ENCODE peak calls at places on chromosome 4, in six cellular contexts. One of them, this sample, is unnamed.

GRCh38 chr4:106627071-106627470 is 258.5 kb upstream of the GIMD1 start:
- DNase-seq in colonic mucosa: no peak
- DNase-seq in astrocyte: no peak
- DNase-seq in neuronal stem cell: no peak
- DNase-seq in mesenchymal stem cell: no peak
- DNase-seq in fibroblast of lung: no peak
- DNase-seq in this sample: peak; percentile 65

GRCh38 chr4:58301384-58301783 is 1191.2 kb upstream of the IGFBP7 start:
- DNase-seq in fibroblast of lung: no peak
- DNase-seq in astrocyte: no peak
- DNase-seq in neuronal stem cell: peak; percentile 33
- DNase-seq in mesenchymal stem cell: peak; percentile 95
- DNase-seq in colonic mucosa: no peak
- DNase-seq in this sample: peak; percentile 1

GRCh38 chr4:147736458-147736857 is 4.6 kb downstream of the ARHGAP10 start:
- DNase-seq in mesenchymal stem cell: peak; percentile 84
- DNase-seq in astrocyte: peak; percentile 88
- DNase-seq in neuronal stem cell: no peak
- DNase-seq in colonic mucosa: no peak
- DNase-seq in fibroblast of lung: peak; percentile 92
- DNase-seq in this sample: peak; percentile 79

GRCh38 chr4:14919785-14920184 is 82.5 kb upstream of the CPEB2 start:
- DNase-seq in mesenchymal stem cell: no peak
- DNase-seq in colonic mucosa: no peak
- DNase-seq in fibroblast of lung: no peak
- DNase-seq in neuronal stem cell: no peak
- DNase-seq in astrocyte: no peak
- DNase-seq in this sample: no peak

GRCh38 chr4:74543983-74544382 is 99.0 kb downstream of the AREG start:
- DNase-seq in astrocyte: peak; percentile 78
- DNase-seq in fibroblast of lung: peak; percentile 83
- DNase-seq in mesenchymal stem cell: peak; percentile 57
- DNase-seq in neuronal stem cell: no peak
- DNase-seq in colonic mucosa: no peak
- DNase-seq in this sample: peak; percentile 77

GRCh38 chr4:128601992-128602695 is 207.4 kb upstream of the JADE1 start:
- DNase-seq in colonic mucosa: no peak
- DNase-seq in fibroblast of lung: peak; percentile 67
- DNase-seq in astrocyte: peak; percentile 53
- DNase-seq in mesenchymal stem cell: peak; percentile 74
- DNase-seq in neuronal stem cell: no peak
- DNase-seq in this sample: peak; percentile 35

GRCh38 chr4:81510643-81511189 is 39.0 kb upstream of the RASGEF1B start:
- DNase-seq in fibroblast of lung: no peak
- DNase-seq in astrocyte: no peak
- DNase-seq in mesenchymal stem cell: no peak
- DNase-seq in colonic mucosa: no peak
- DNase-seq in neuronal stem cell: no peak
- DNase-seq in this sample: no peak

GRCh38 chr4:112327950-112328349 is 30.8 kb downstream of the ALPK1 start:
- DNase-seq in colonic mucosa: no peak
- DNase-seq in mesenchymal stem cell: peak; percentile 65
- DNase-seq in fibroblast of lung: peak; percentile 35
- DNase-seq in astrocyte: peak; percentile 21
- DNase-seq in neuronal stem cell: peak; percentile 58
- DNase-seq in this sample: peak; percentile 81

GRCh38 chr4:16032871-16033505 is 50.8 kb downstream of the PROM1 start:
- DNase-seq in neuronal stem cell: peak; percentile 46
- DNase-seq in astrocyte: peak; percentile 63
- DNase-seq in colonic mucosa: no peak
- DNase-seq in mesenchymal stem cell: peak; percentile 54
- DNase-seq in fibroblast of lung: peak; percentile 75
- DNase-seq in this sample: no peak

GRCh38 chr4:144574004-144574403 is 72.0 kb upstream of the HHIP start:
- DNase-seq in mesenchymal stem cell: no peak
- DNase-seq in neuronal stem cell: no peak
- DNase-seq in astrocyte: no peak
- DNase-seq in fibroblast of lung: no peak
- DNase-seq in colonic mucosa: no peak
- DNase-seq in this sample: no peak

GRCh38 chr4:39533541-39533940 is 6.3 kb upstream of the UGDH start:
- DNase-seq in mesenchymal stem cell: no peak
- DNase-seq in neuronal stem cell: no peak
- DNase-seq in fibroblast of lung: no peak
- DNase-seq in colonic mucosa: no peak
- DNase-seq in astrocyte: no peak
- DNase-seq in this sample: no peak

GRCh38 chr4:576245-576821 is at the start of gene TMEM271:
- DNase-seq in neuronal stem cell: no peak
- DNase-seq in fibroblast of lung: no peak
- DNase-seq in colonic mucosa: no peak
- DNase-seq in mesenchymal stem cell: no peak
- DNase-seq in astrocyte: no peak
- DNase-seq in this sample: no peak

GRCh38 chr4:150818661-150819060 is 196.4 kb downstream of the LRBA start:
- DNase-seq in astrocyte: peak; percentile 54
- DNase-seq in mesenchymal stem cell: peak; percentile 67
- DNase-seq in colonic mucosa: no peak
- DNase-seq in fibroblast of lung: peak; percentile 53
- DNase-seq in neuronal stem cell: no peak
- DNase-seq in this sample: peak; percentile 78

GRCh38 chr4:168877779-168878491 is 132.1 kb downstream of the CBR4 start:
- DNase-seq in mesenchymal stem cell: no peak
- DNase-seq in astrocyte: no peak
- DNase-seq in neuronal stem cell: peak; percentile 29
- DNase-seq in colonic mucosa: peak; percentile 27
- DNase-seq in fibroblast of lung: no peak
- DNase-seq in this sample: peak; percentile 44

GRCh38 chr4:174592985-174593335 is 70.7 kb upstream of the HPGD start:
- DNase-seq in colonic mucosa: no peak
- DNase-seq in mesenchymal stem cell: peak; percentile 84
- DNase-seq in astrocyte: peak; percentile 44
- DNase-seq in neuronal stem cell: no peak
- DNase-seq in fibroblast of lung: peak; percentile 57
- DNase-seq in this sample: peak; percentile 56

GRCh38 chr4:73945674-73946449 is 36.0 kb downstream of the PF4 start:
- DNase-seq in mesenchymal stem cell: no peak
- DNase-seq in fibroblast of lung: no peak
- DNase-seq in colonic mucosa: no peak
- DNase-seq in neuronal stem cell: no peak
- DNase-seq in astrocyte: no peak
- DNase-seq in this sample: no peak

GRCh38 chr4:56731857-56732256 is 50.8 kb upstream of the HOPX start:
- DNase-seq in mesenchymal stem cell: no peak
- DNase-seq in fibroblast of lung: no peak
- DNase-seq in neuronal stem cell: no peak
- DNase-seq in colonic mucosa: peak; percentile 23
- DNase-seq in astrocyte: no peak
- DNase-seq in this sample: no peak

GRCh38 chr4:169018406-169018805 is 8.4 kb upstream of the CBR4 start:
- DNase-seq in mesenchymal stem cell: no peak
- DNase-seq in fibroblast of lung: no peak
- DNase-seq in neuronal stem cell: no peak
- DNase-seq in colonic mucosa: no peak
- DNase-seq in astrocyte: no peak
- DNase-seq in this sample: no peak

GRCh38 chr4:152106113-152106763 is 345.4 kb upstream of the GATB start:
- DNase-seq in fibroblast of lung: peak; percentile 97
- DNase-seq in colonic mucosa: peak; percentile 77
- DNase-seq in astrocyte: peak; percentile 95
- DNase-seq in mesenchymal stem cell: peak; percentile 99
- DNase-seq in neuronal stem cell: no peak
- DNase-seq in this sample: peak; percentile 90

GRCh38 chr4:48752726-48753125 is 27.4 kb downstream of the FRYL start:
- DNase-seq in neuronal stem cell: no peak
- DNase-seq in colonic mucosa: no peak
- DNase-seq in astrocyte: peak; percentile 10
- DNase-seq in fibroblast of lung: peak; percentile 12
- DNase-seq in mesenchymal stem cell: no peak
- DNase-seq in this sample: no peak

GRCh38 chr4:1746265-1746691 is 25.0 kb downstream of the TACC3 start:
- DNase-seq in fibroblast of lung: peak; percentile 54
- DNase-seq in colonic mucosa: peak; percentile 75
- DNase-seq in neuronal stem cell: peak; percentile 78
- DNase-seq in mesenchymal stem cell: peak; percentile 76
- DNase-seq in astrocyte: peak; percentile 19
- DNase-seq in this sample: peak; percentile 79

GRCh38 chr4:69833251-69833650 is 26.7 kb downstream of the SULT1E1 start:
- DNase-seq in astrocyte: no peak
- DNase-seq in mesenchymal stem cell: no peak
- DNase-seq in colonic mucosa: no peak
- DNase-seq in fibroblast of lung: no peak
- DNase-seq in neuronal stem cell: no peak
- DNase-seq in this sample: peak; percentile 4

GRCh38 chr4:69836321-69836720 is 23.6 kb downstream of the SULT1E1 start:
- DNase-seq in fibroblast of lung: no peak
- DNase-seq in neuronal stem cell: no peak
- DNase-seq in colonic mucosa: no peak
- DNase-seq in mesenchymal stem cell: no peak
- DNase-seq in astrocyte: no peak
- DNase-seq in this sample: no peak

GRCh38 chr4:69832326-69833030 is 27.5 kb downstream of the SULT1E1 start:
- DNase-seq in fibroblast of lung: no peak
- DNase-seq in neuronal stem cell: no peak
- DNase-seq in colonic mucosa: peak; percentile 79
- DNase-seq in mesenchymal stem cell: no peak
- DNase-seq in astrocyte: no peak
- DNase-seq in this sample: no peak

GRCh38 chr4:69831646-69832325 is 28.2 kb downstream of the SULT1E1 start:
- DNase-seq in fibroblast of lung: no peak
- DNase-seq in colonic mucosa: peak; percentile 43
- DNase-seq in mesenchymal stem cell: no peak
- DNase-seq in neuronal stem cell: no peak
- DNase-seq in astrocyte: no peak
- DNase-seq in this sample: no peak

GRCh38 chr4:69835766-69836165 is 24.2 kb downstream of the SULT1E1 start:
- DNase-seq in fibroblast of lung: no peak
- DNase-seq in astrocyte: no peak
- DNase-seq in mesenchymal stem cell: no peak
- DNase-seq in colonic mucosa: no peak
- DNase-seq in neuronal stem cell: no peak
- DNase-seq in this sample: no peak
- H3K4me3 ChIP-seq in fibroblast of lung: no peak overlapping the region
- H3K4me3 ChIP-seq in astrocyte: no peak overlapping the region
- H3K4me3 ChIP-seq in mesenchymal stem cell: no peak overlapping the region
- H3K4me3 ChIP-seq in colonic mucosa: no peak overlapping the region
- H3K4me3 ChIP-seq in neuronal stem cell: no peak overlapping the region
- H3K4me3 ChIP-seq in this sample: no peak overlapping the region

DNA sequence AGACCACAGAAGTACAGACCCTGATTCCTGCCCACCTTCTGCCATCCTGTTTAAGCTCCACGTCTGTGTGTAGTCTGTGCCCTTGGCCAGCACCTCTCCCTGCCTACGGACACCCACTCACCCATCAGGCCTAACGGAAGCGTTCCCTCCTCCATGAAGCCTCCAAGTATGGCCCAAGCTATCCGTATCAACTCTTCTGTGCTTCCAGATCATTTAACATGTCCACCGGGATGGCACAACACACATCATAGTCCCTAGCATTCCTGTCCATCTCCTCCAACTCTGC is 11.7 kb downstream of the WDR1 start:
- DNase-seq in fibroblast of lung: no peak
- DNase-seq in mesenchymal stem cell: no peak
- DNase-seq in neuronal stem cell: no peak
- DNase-seq in colonic mucosa: no peak
- DNase-seq in astrocyte: no peak
- DNase-seq in this sample: no peak
- H3K9ac ChIP-seq in fibroblast of lung: no peak overlapping the region
- H3K9ac ChIP-seq in mesenchymal stem cell: peak overlapping the region; percentile 57
- H3K9ac ChIP-seq in neuronal stem cell: peak overlapping the region; percentile 67
- H3K9ac ChIP-seq in colonic mucosa: no peak overlapping the region
- H3K9ac ChIP-seq in astrocyte: peak overlapping the region; percentile 55
- H3K9ac ChIP-seq in this sample: peak overlapping the region; percentile 45

GRCh38 chr4:121789960-121790829 is 10.9 kb upstream of the EXOSC9 start:
- DNase-seq in astrocyte: peak; percentile 84
- DNase-seq in mesenchymal stem cell: no peak
- DNase-seq in fibroblast of lung: peak; percentile 89
- DNase-seq in colonic mucosa: no peak
- DNase-seq in neuronal stem cell: no peak
- DNase-seq in this sample: peak; percentile 78

GRCh38 chr4:121792966-121793365 is 8.2 kb upstream of the EXOSC9 start:
- DNase-seq in fibroblast of lung: no peak
- DNase-seq in mesenchymal stem cell: no peak
- DNase-seq in colonic mucosa: no peak
- DNase-seq in neuronal stem cell: no peak
- DNase-seq in astrocyte: no peak
- DNase-seq in this sample: no peak

GRCh38 chr4:121789470-121789869 is 11.7 kb upstream of the EXOSC9 start:
- DNase-seq in mesenchymal stem cell: no peak
- DNase-seq in neuronal stem cell: no peak
- DNase-seq in fibroblast of lung: peak; percentile 63
- DNase-seq in astrocyte: peak; percentile 51
- DNase-seq in colonic mucosa: no peak
- DNase-seq in this sample: peak; percentile 33

GRCh38 chr4:121790976-121791375 is 10.1 kb upstream of the EXOSC9 start:
- DNase-seq in colonic mucosa: no peak
- DNase-seq in neuronal stem cell: no peak
- DNase-seq in fibroblast of lung: peak; percentile 34
- DNase-seq in mesenchymal stem cell: no peak
- DNase-seq in astrocyte: no peak
- DNase-seq in this sample: no peak

DNA sequence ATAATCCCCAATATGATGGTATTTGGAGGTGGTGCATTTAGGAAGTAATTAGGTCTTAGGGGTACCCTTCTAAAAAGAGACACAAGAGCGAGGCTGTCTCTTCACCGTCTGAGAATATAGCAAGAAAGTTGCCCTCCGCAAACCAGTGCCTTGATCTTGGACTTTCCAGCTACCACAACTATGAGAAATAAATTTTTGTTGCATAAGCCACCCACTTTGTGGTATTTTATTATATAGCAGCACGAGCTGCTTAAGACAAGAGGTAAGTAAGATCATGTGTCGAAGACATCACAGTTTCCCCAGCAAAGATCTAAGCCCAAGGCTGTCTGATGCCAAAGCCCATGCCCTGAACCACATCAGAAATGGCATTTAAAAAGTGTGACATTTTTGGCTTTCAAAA is 9.6 kb upstream of the EXOSC9 start:
- DNase-seq in astrocyte: peak; percentile 90
- DNase-seq in fibroblast of lung: peak; percentile 91
- DNase-seq in mesenchymal stem cell: no peak
- DNase-seq in colonic mucosa: no peak
- DNase-seq in neuronal stem cell: no peak
- DNase-seq in this sample: peak; percentile 61
- H3K4me1 ChIP-seq in astrocyte: peaks cover 43% of the 10 kb centered on the region
- H3K4me1 ChIP-seq in fibroblast of lung: peaks cover 11% of the 10 kb centered on the region
- H3K4me1 ChIP-seq in mesenchymal stem cell: no peaks in the 10 kb centered on the region
- H3K4me1 ChIP-seq in colonic mucosa: no peaks in the 10 kb centered on the region
- H3K4me1 ChIP-seq in neuronal stem cell: peaks cover 4% of the 10 kb centered on the region
- H3K4me1 ChIP-seq in this sample: peaks cover 41% of the 10 kb centered on the region

DNA sequence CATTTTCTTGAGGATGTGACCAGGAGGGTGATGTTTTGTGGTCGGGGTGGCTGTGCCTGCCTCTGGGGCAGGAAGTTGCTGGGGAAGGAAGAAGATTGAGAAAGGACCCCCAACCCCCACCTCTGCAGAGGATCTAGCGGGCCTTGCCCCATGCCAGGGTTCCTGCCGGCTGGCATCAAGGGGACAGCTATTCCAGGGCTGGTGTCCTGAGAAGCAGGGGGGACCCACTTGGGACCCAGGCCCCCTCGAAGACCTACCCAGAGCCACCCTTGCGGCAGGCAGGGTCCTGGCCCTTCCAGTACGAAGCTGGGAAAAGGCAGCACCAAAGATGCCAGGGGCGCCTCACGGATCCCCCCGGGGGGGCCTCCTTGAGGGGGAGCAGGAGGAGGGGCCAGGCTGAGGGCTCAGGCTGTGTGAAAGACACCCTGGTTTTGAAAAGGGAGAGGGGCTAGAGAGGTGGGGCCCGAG is 6.6 kb downstream of the SH3BP2 start:
- DNase-seq in mesenchymal stem cell: no peak
- DNase-seq in colonic mucosa: peak; percentile 27
- DNase-seq in astrocyte: no peak
- DNase-seq in neuronal stem cell: no peak
- DNase-seq in fibroblast of lung: no peak
- DNase-seq in this sample: no peak
- H3K4me3 ChIP-seq in mesenchymal stem cell: no peak overlapping the region
- H3K4me3 ChIP-seq in colonic mucosa: no peak overlapping the region
- H3K4me3 ChIP-seq in astrocyte: no peak overlapping the region
- H3K4me3 ChIP-seq in neuronal stem cell: no peak overlapping the region
- H3K4me3 ChIP-seq in fibroblast of lung: no peak overlapping the region
- H3K4me3 ChIP-seq in this sample: no peak overlapping the region

This sample was measured in adipocyte.